ENCODE peak calls at places on chromosomes 3 and 15, in five cellular contexts. X, F, H, A and J are unnamed samples.

GRCh38 chr3:17155951-17156350 is 271.2 kb downstream of the PLCL2 start:
- DNase-seq in F (no peak), H (no peak), X (no peak), A (no peak), J (no peak)

GRCh38 chr3:189275852-189276251 is 104.1 kb downstream of the TPRG1 start:
- DNase-seq in A (no peak), H (no peak), F (no peak), X (no peak), J (no peak)

GRCh38 chr3:50322386-50323091 is at the start of gene HYAL2:
- DNase-seq in H (no peak), X (no peak), F (peak), A (peak), J (no peak)

GRCh38 chr3:14124223-14124614 is 451 bp downstream of the CHCHD4 start:
- DNase-seq in H (peak), A (peak), F (peak), X (no peak), J (peak)

GRCh38 chr15:75089781-75090734 is 66.7 kb downstream of the PPCDC start:
- DNase-seq in X (no peak), F (peak), H (peak), A (peak), J (no peak)

GRCh38 chr15:88035381-88035780 is 221.2 kb downstream of the NTRK3 start:
- DNase-seq in A (no peak), X (no peak), F (no peak), H (no peak), J (no peak)

GRCh38 chr3:75272708-75273107 is 391.4 kb upstream of the FRG2C start:
- DNase-seq in H (peak), A (no peak), F (peak), X (peak), J (no peak)

GRCh38 chr15:58043192-58043903 is 22.2 kb downstream of the ALDH1A2 start:
- DNase-seq in H (peak), A (peak), X (peak), F (peak), J (no peak)

GRCh38 chr3:188749010-188749617 is 422.7 kb upstream of the TPRG1 start:
- DNase-seq in A (no peak), F (no peak), H (peak), X (no peak), J (no peak)

GRCh38 chr15:71397377-71397776 is 282.1 kb downstream of the THSD4 start:
- DNase-seq in F (no peak), H (peak), X (peak), A (no peak), J (no peak)

GRCh38 chr15:25247418-25248030 is 191.3 kb downstream of the UBE3A start:
- DNase-seq in F (no peak), H (no peak), X (no peak), A (no peak), J (no peak)

GRCh38 chr3:4548356-4548755 is 55.2 kb downstream of the ITPR1 start:
- DNase-seq in H (no peak), A (no peak), F (no peak), X (no peak), J (no peak)
- H3K27ac ChIP-seq in H (no peak), A (no peak), F (peak), X (no peak), J (no peak)

DNA sequence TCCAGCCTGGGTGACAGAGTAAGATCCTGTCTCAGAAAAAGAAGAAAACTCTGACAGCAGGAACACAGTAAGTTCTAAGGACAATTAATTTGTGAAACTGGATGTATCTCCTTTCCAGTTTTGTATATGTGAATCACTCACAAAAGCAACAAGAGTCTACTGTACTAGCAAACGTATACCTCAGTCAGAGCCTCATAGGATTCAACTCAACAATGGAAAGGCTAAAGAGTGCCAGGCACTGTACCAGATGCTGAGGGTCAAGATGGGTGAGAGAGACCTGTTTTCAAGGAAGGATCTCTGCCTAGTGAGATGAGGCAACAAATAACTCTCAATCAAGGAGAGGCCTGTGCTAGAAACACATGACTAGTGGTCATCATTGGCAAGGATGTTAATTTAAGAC is 14.9 kb downstream of the TBL1XR1 start:
- DNase-seq in A (no peak), H (no peak), F (no peak), X (peak), J (no peak)
- H3K27ac ChIP-seq in A (no peak), H (no peak), F (no peak), X (no peak), J (no peak)

GRCh38 chr3:70615286-70615685 is 302.8 kb upstream of the MDFIC2 start:
- DNase-seq in F (no peak), H (no peak), A (no peak), X (no peak), J (no peak)
- H3K27ac ChIP-seq in F (no peak), H (no peak), A (no peak), X (no peak), J (no peak)

DNA sequence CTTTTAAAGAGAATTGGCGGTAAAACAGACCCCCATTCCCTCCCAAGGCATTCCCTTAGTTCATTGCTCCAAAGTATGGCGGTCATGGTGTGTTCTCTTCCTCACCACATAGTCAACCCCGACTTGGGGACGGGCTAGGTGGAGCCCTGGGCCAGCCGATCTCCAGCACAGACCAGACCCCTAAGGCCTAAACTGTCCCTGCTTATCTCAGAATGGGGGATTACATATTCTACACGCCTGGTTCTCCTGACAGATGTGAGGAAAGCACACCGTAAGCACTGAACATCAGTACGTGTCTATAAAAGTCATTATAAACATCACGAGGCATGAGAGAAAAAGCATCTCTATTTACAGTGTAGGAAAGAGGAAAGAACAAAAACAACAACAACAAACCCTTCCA is 244.5 kb upstream of the STT3B start:
- DNase-seq in X (no peak), F (no peak), A (no peak), H (no peak), J (no peak)
- H3K27ac ChIP-seq in X (no peak), F (no peak), A (peak), H (peak), J (no peak)

GRCh38 chr15:66886686-66887273 is 178.6 kb upstream of the SMAD3 start:
- DNase-seq in F (no peak), H (no peak), A (no peak), X (no peak), J (no peak)
- H3K27ac ChIP-seq in F (no peak), H (no peak), A (no peak), X (no peak), J (no peak)

GRCh38 chr3:24168977-24169376 is 223.9 kb downstream of the NR1D2 start:
- DNase-seq in F (no peak), A (no peak), X (no peak), H (no peak), J (no peak)

GRCh38 chr3:24164967-24165366 is 219.9 kb downstream of the NR1D2 start:
- DNase-seq in A (no peak), X (no peak), H (no peak), F (no peak), J (no peak)

GRCh38 chr3:24165583-24165982 is 220.5 kb downstream of the NR1D2 start:
- DNase-seq in H (peak), X (no peak), F (no peak), A (no peak), J (no peak)

GRCh38 chr3:24166518-24166917 is 221.4 kb downstream of the NR1D2 start:
- DNase-seq in X (no peak), F (no peak), H (no peak), A (no peak), J (no peak)

GRCh38 chr3:24167468-24167867 is 222.4 kb downstream of the NR1D2 start:
- DNase-seq in H (no peak), F (no peak), A (no peak), X (no peak), J (no peak)
- H3K27ac ChIP-seq in H (no peak), F (no peak), A (no peak), X (no peak), J (no peak)

DNA sequence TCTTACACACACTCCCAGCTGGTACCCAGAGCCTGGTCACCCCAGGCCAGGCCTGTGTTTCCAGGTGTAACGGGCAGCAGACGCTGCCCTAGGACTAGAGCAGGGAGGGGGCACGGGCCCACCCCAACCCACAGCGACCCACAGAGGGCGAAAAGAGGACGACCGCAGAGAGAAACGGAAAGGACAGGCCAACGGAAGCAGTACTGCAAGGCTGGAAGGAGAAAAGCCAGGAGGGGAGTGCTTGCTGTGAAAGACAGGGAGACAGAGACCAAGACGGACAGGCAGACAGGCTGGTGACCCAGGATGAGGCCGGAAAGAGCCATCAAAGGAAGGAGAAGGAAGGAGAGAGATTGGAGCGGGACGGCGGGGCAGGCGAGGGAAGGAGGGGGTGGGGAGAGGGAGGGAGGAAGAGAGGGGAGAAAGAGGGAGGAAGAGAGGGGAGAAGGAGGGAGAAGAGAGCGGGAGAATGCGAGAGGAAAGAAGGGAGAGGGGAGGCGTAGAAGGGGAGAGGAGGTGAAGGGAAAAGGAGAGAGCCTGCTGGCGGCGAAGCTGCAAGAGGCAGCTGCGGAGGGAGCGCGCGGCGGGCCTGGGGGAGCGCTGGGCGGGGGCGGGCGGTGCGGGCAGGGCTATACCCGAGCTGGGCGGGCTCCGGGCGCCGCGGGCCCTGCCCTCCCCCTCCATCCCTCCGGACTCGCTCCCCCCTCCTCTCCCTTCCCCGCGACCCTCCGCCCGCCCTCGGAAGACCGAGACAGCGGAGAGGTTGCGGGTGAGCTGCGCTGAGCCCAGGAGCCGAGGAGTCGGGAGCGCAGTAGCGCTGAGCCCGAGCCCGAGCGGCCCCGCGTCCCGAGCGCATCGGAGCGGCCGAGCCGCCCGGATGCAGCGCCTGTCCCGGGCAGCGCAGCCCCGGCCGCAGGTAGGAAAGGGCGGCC is at the start of gene SLC6A1:
- DNase-seq in A (peak), X (no peak), H (no peak), F (peak), J (peak)
- H3K27ac ChIP-seq in A (peak), X (no peak), H (no peak), F (peak), J (peak)